ENCODE peak calls at places on chromosomes 11 and 22, in ten cellular contexts. E is thoracic aorta; D is NCI-H82; Z is GM13976; C is AG09319; U is germinal center; W is astrocyte of the hippocampus; B is activated naive CD4-positive, alpha-beta T cell treated with Interleukin-2 at 50 U/mL for 16 hours; P is AG08396; N is body of pancreas. J is an unnamed sample.

GRCh38 chr11:117189941-117190544 is 9.1 kb upstream of the TAGLN start:
- DNase-seq in Z (no peak), B (no peak), P (no peak), C (no peak), W (no peak), D (no peak), N (no peak), U (no peak), E (no peak), J (no peak)

GRCh38 chr11:34263462-34264186 is 94.2 kb downstream of the ABTB2 start:
- DNase-seq in D (no peak), N (peak; percentile 91), Z (no peak), U (no peak), W (peak; percentile 93), C (peak; percentile 56), B (no peak), P (peak; percentile 48), E (peak; percentile 23), J (no peak)

GRCh38 chr11:71505781-71506180 is 21.3 kb upstream of the KRTAP5-7 start:
- DNase-seq in C (no peak), E (no peak), W (no peak), B (no peak), Z (no peak), P (no peak), D (no peak), U (no peak), N (no peak), J (no peak)

GRCh38 chr22:27327981-27328721 is 473.4 kb downstream of the MN1 start:
- DNase-seq in D (no peak), P (no peak), C (no peak), N (no peak), U (no peak), W (no peak), B (no peak), Z (no peak), E (no peak), J (no peak)

GRCh38 chr11:111694851-111695250 is 71.3 kb downstream of the PPP2R1B start:
- DNase-seq in Z (no peak), P (peak; percentile 66), U (peak; percentile 12), C (peak; percentile 54), D (no peak), N (no peak), B (no peak), E (no peak), W (peak; percentile 87), J (no peak)

GRCh38 chr11:34252651-34253050 is 105.2 kb downstream of the ABTB2 start:
- DNase-seq in W (no peak), Z (no peak), C (no peak), D (no peak), P (no peak), B (no peak), U (no peak), N (peak; percentile 61), E (no peak), J (peak; percentile 8)

GRCh38 chr11:69202511-69203221 is 46.9 kb downstream of the SMIM38 start:
- DNase-seq in E (no peak), Z (no peak), P (no peak), N (no peak), D (no peak), B (no peak), W (no peak), U (no peak), C (no peak), J (no peak)

GRCh38 chr11:67126986-67127385 is 7.9 kb downstream of the KDM2A start:
- DNase-seq in U (no peak), B (no peak), D (no peak), P (no peak), Z (no peak), N (no peak), E (no peak), W (no peak), C (no peak), J (no peak)

GRCh38 chr11:1878134-1879031 is 13.3 kb downstream of the PRR33 start:
- DNase-seq in W (no peak), U (no peak), E (no peak), Z (no peak), N (peak; percentile 7), C (no peak), P (no peak), B (no peak), D (no peak), J (no peak)

GRCh38 chr11:134759855-134760254 is 347.8 kb upstream of the B3GAT1 start:
- DNase-seq in D (no peak), N (no peak), W (no peak), Z (no peak), E (no peak), P (no peak), B (no peak), U (no peak), C (no peak), J (no peak)

GRCh38 chr11:35549787-35550186 is 24.4 kb upstream of the PAMR1 start:
- DNase-seq in B (no peak), Z (no peak), U (no peak), W (peak; percentile 95), N (no peak), E (no peak), C (peak; percentile 76), D (peak; percentile 3), P (peak; percentile 74), J (no peak)

GRCh38 chr22:23815781-23816551 is 22.8 kb downstream of the DERL3 start:
- DNase-seq in P (no peak), W (no peak), E (no peak), N (no peak), C (no peak), U (no peak), B (no peak), D (peak; percentile 82), Z (no peak), J (no peak)

GRCh38 chr11:48004456-48004855 is 24.1 kb downstream of the PTPRJ start:
- DNase-seq in W (no peak), P (no peak), C (no peak), U (no peak), N (no peak), B (peak; percentile 15), E (no peak), D (peak; percentile 11), Z (no peak), J (no peak)

J was measured in RPMI8226.